ENCODE peak calls at places on chromosomes 11 and 22, in five cellular contexts. A is mesenchymal stem cell, V is AG08396, E is head of caudate nucleus, Z is AG20443. J is an unnamed sample.

GRCh38 chr11:623999-624704 is 603 bp downstream of the CDHR5 start:
- DNase-seq in A (no peak), V (peak; percentile 58), E (no peak), Z (peak; percentile 64), J (no peak)

GRCh38 chr22:27467039-27467438 is 334.5 kb downstream of the MN1 start:
- DNase-seq in A (no peak), V (no peak), E (no peak), Z (no peak), J (no peak)

GRCh38 chr22:41928416-41929157 is 2.0 kb upstream of the TNFRSF13C start:
- DNase-seq in A (no peak), V (no peak), E (no peak), Z (no peak), J (no peak)

GRCh38 chr22:38748487-38749136 is 7.2 kb downstream of the SUN2 start:
- DNase-seq in A (no peak), V (no peak), E (no peak), Z (no peak), J (no peak)

GRCh38 chr11:121291896-121292502 is 572 bp upstream of the SC5D start:
- DNase-seq in A (no peak), V (no peak), E (no peak), Z (no peak), J (no peak)

GRCh38 chr22:50200333-50201190 is at the start of gene SELENOO:
- DNase-seq in A (peak; percentile 87), V (peak; percentile 100), E (peak; percentile 94), Z (peak; percentile 99), J (peak; percentile 69)

GRCh38 chr11:92793189-92793588 is 176.3 kb upstream of the MTNR1B start:
- DNase-seq in A (no peak), V (no peak), E (no peak), Z (no peak), J (no peak)

GRCh38 chr22:44567846-44568493 is 69.9 kb upstream of the RTL6 start:
- DNase-seq in A (peak; percentile 43), V (no peak), E (peak; percentile 16), Z (no peak), J (no peak)

GRCh38 chr22:17861909-17862308 is 87.6 kb upstream of the BID start:
- DNase-seq in A (no peak), V (no peak), E (no peak), Z (no peak), J (no peak)

GRCh38 chr22:22939537-22940368 is 52.1 kb downstream of the IGLL5 start:
- DNase-seq in A (no peak), V (no peak), E (no peak), Z (no peak), J (no peak)

GRCh38 chr11:64447717-64448598 is 89.0 kb downstream of the RPS6KA4 start:
- DNase-seq in A (peak; percentile 57), V (peak; percentile 65), E (peak; percentile 48), Z (peak; percentile 66), J (peak; percentile 46)

GRCh38 chr11:100562102-100562501 is 125.0 kb upstream of the ARHGAP42 start:
- DNase-seq in A (peak; percentile 78), V (peak; percentile 44), E (no peak), Z (peak; percentile 47), J (peak; percentile 78)

GRCh38 chr22:43269325-43270040 is 73.7 kb downstream of the SCUBE1 start:
- DNase-seq in A (no peak), V (no peak), E (no peak), Z (no peak), J (no peak)